ENCODE peak calls at places on chromosomes 16 and 17, in seven cellular contexts. One of them, this sample, is unnamed.

GRCh38 chr17:66406701-66407644 is 104.6 kb downstream of the PRKCA start:
- DNase-seq in EL: no peak
- DNase-seq in DMS153: no peak
- DNase-seq in aorta: no peak
- DNase-seq in NCI-H446: no peak
- DNase-seq in activated naive CD4-positive, alpha-beta T cell treated with anti-CD3 and anti-CD28 coated beads for 36 hours: peak; percentile 18
- DNase-seq in A549: no peak
- DNase-seq in this sample: no peak

GRCh38 chr17:78358538-78359215 is 1.2 kb downstream of the SOCS3 start:
- DNase-seq in activated naive CD4-positive, alpha-beta T cell treated with anti-CD3 and anti-CD28 coated beads for 36 hours: no peak
- DNase-seq in A549: peak; percentile 82
- DNase-seq in aorta: no peak
- DNase-seq in EL: peak; percentile 54
- DNase-seq in DMS153: no peak
- DNase-seq in NCI-H446: no peak
- DNase-seq in this sample: no peak

GRCh38 chr17:1203111-1203966 is 23.6 kb upstream of the ABR start:
- DNase-seq in DMS153: no peak
- DNase-seq in NCI-H446: no peak
- DNase-seq in EL: peak; percentile 74
- DNase-seq in aorta: peak; percentile 89
- DNase-seq in A549: peak; percentile 79
- DNase-seq in activated naive CD4-positive, alpha-beta T cell treated with anti-CD3 and anti-CD28 coated beads for 36 hours: peak; percentile 56
- DNase-seq in this sample: no peak

GRCh38 chr16:71593048-71593999 is 16.4 kb upstream of the TAT start:
- DNase-seq in A549: no peak
- DNase-seq in activated naive CD4-positive, alpha-beta T cell treated with anti-CD3 and anti-CD28 coated beads for 36 hours: no peak
- DNase-seq in aorta: no peak
- DNase-seq in DMS153: no peak
- DNase-seq in NCI-H446: no peak
- DNase-seq in EL: no peak
- DNase-seq in this sample: no peak

GRCh38 chr17:1056761-1057160 is 59.8 kb downstream of the TIMM22 start:
- DNase-seq in activated naive CD4-positive, alpha-beta T cell treated with anti-CD3 and anti-CD28 coated beads for 36 hours: no peak
- DNase-seq in EL: no peak
- DNase-seq in NCI-H446: no peak
- DNase-seq in DMS153: no peak
- DNase-seq in aorta: peak; percentile 35
- DNase-seq in A549: no peak
- DNase-seq in this sample: no peak

GRCh38 chr17:37781451-37781850 is 36.6 kb upstream of the HNF1B start:
- DNase-seq in NCI-H446: no peak
- DNase-seq in A549: no peak
- DNase-seq in activated naive CD4-positive, alpha-beta T cell treated with anti-CD3 and anti-CD28 coated beads for 36 hours: no peak
- DNase-seq in DMS153: no peak
- DNase-seq in aorta: no peak
- DNase-seq in EL: peak; percentile 34
- DNase-seq in this sample: no peak

GRCh38 chr16:71250461-71251232 is 20.1 kb upstream of the HYDIN start:
- DNase-seq in NCI-H446: no peak
- DNase-seq in EL: no peak
- DNase-seq in A549: no peak
- DNase-seq in aorta: no peak
- DNase-seq in activated naive CD4-positive, alpha-beta T cell treated with anti-CD3 and anti-CD28 coated beads for 36 hours: no peak
- DNase-seq in DMS153: no peak
- DNase-seq in this sample: no peak

GRCh38 chr16:66236301-66236700 is 130.2 kb upstream of the CDH5 start:
- DNase-seq in DMS153: no peak
- DNase-seq in EL: no peak
- DNase-seq in aorta: no peak
- DNase-seq in NCI-H446: no peak
- DNase-seq in activated naive CD4-positive, alpha-beta T cell treated with anti-CD3 and anti-CD28 coated beads for 36 hours: no peak
- DNase-seq in A549: no peak
- DNase-seq in this sample: no peak

GRCh38 chr16:84913315-84913714 is 93.5 kb downstream of the CRISPLD2 start:
- DNase-seq in A549: no peak
- DNase-seq in EL: no peak
- DNase-seq in aorta: peak; percentile 26
- DNase-seq in NCI-H446: no peak
- DNase-seq in DMS153: no peak
- DNase-seq in activated naive CD4-positive, alpha-beta T cell treated with anti-CD3 and anti-CD28 coated beads for 36 hours: no peak
- DNase-seq in this sample: no peak

GRCh38 chr16:28140788-28141618 is 70.8 kb downstream of the XPO6 start:
- DNase-seq in EL: no peak
- DNase-seq in NCI-H446: no peak
- DNase-seq in DMS153: no peak
- DNase-seq in aorta: no peak
- DNase-seq in activated naive CD4-positive, alpha-beta T cell treated with anti-CD3 and anti-CD28 coated beads for 36 hours: peak; percentile 91
- DNase-seq in A549: no peak
- DNase-seq in this sample: no peak

GRCh38 chr17:58331815-58332719 is 3.5 kb upstream of the TSPOAP1 start:
- DNase-seq in DMS153: no peak
- DNase-seq in NCI-H446: no peak
- DNase-seq in EL: no peak
- DNase-seq in activated naive CD4-positive, alpha-beta T cell treated with anti-CD3 and anti-CD28 coated beads for 36 hours: peak; percentile 94
- DNase-seq in A549: no peak
- DNase-seq in aorta: peak; percentile 89
- DNase-seq in this sample: no peak

GRCh38 chr16:86392751-86393150 is 117.6 kb upstream of the FOXF1 start:
- DNase-seq in EL: peak; percentile 73
- DNase-seq in NCI-H446: no peak
- DNase-seq in activated naive CD4-positive, alpha-beta T cell treated with anti-CD3 and anti-CD28 coated beads for 36 hours: no peak
- DNase-seq in aorta: no peak
- DNase-seq in A549: no peak
- DNase-seq in DMS153: no peak
- DNase-seq in this sample: no peak

GRCh38 chr17:77451271-77451893 is 310.6 kb downstream of the SEC14L1 start:
- DNase-seq in NCI-H446: peak; percentile 70
- DNase-seq in A549: no peak
- DNase-seq in DMS153: no peak
- DNase-seq in EL: peak; percentile 64
- DNase-seq in activated naive CD4-positive, alpha-beta T cell treated with anti-CD3 and anti-CD28 coated beads for 36 hours: peak; percentile 83
- DNase-seq in aorta: peak; percentile 76
- DNase-seq in this sample: no peak

GRCh38 chr17:40536731-40537171 is 28.5 kb downstream of the CCR7 start:
- DNase-seq in A549: peak; percentile 83
- DNase-seq in DMS153: no peak
- DNase-seq in NCI-H446: no peak
- DNase-seq in aorta: peak; percentile 56
- DNase-seq in activated naive CD4-positive, alpha-beta T cell treated with anti-CD3 and anti-CD28 coated beads for 36 hours: no peak
- DNase-seq in EL: peak; percentile 55
- DNase-seq in this sample: no peak

GRCh38 chr16:27691717-27692116 is 141.8 kb downstream of the KATNIP start:
- DNase-seq in NCI-H446: no peak
- DNase-seq in EL: no peak
- DNase-seq in DMS153: no peak
- DNase-seq in aorta: no peak
- DNase-seq in A549: no peak
- DNase-seq in activated naive CD4-positive, alpha-beta T cell treated with anti-CD3 and anti-CD28 coated beads for 36 hours: no peak
- DNase-seq in this sample: no peak

GRCh38 chr16:27781981-27782880 is 232.3 kb downstream of the KATNIP start:
- DNase-seq in EL: no peak
- DNase-seq in A549: no peak
- DNase-seq in activated naive CD4-positive, alpha-beta T cell treated with anti-CD3 and anti-CD28 coated beads for 36 hours: no peak
- DNase-seq in aorta: no peak
- DNase-seq in DMS153: no peak
- DNase-seq in NCI-H446: no peak
- DNase-seq in this sample: no peak

GRCh38 chr17:59769891-59770290 is 62.4 kb downstream of the VMP1 start:
- DNase-seq in activated naive CD4-positive, alpha-beta T cell treated with anti-CD3 and anti-CD28 coated beads for 36 hours: no peak
- DNase-seq in aorta: no peak
- DNase-seq in A549: no peak
- DNase-seq in DMS153: no peak
- DNase-seq in NCI-H446: no peak
- DNase-seq in EL: no peak
- DNase-seq in this sample: no peak

GRCh38 chr17:55527520-55528118 is 16.4 kb upstream of the SMIM36 start:
- DNase-seq in NCI-H446: peak; percentile 57
- DNase-seq in aorta: no peak
- DNase-seq in A549: peak; percentile 71
- DNase-seq in EL: peak; percentile 18
- DNase-seq in DMS153: peak; percentile 52
- DNase-seq in activated naive CD4-positive, alpha-beta T cell treated with anti-CD3 and anti-CD28 coated beads for 36 hours: peak; percentile 56
- DNase-seq in this sample: no peak

GRCh38 chr17:48738803-48739526 is 10.4 kb upstream of the HOXB13 start:
- DNase-seq in DMS153: no peak
- DNase-seq in NCI-H446: no peak
- DNase-seq in activated naive CD4-positive, alpha-beta T cell treated with anti-CD3 and anti-CD28 coated beads for 36 hours: no peak
- DNase-seq in aorta: no peak
- DNase-seq in EL: no peak
- DNase-seq in A549: no peak
- DNase-seq in this sample: no peak

GRCh38 chr17:48612854-48613691 is 2.0 kb downstream of the HOXB8 start:
- DNase-seq in EL: no peak
- DNase-seq in NCI-H446: peak; percentile 40
- DNase-seq in DMS153: peak; percentile 8
- DNase-seq in activated naive CD4-positive, alpha-beta T cell treated with anti-CD3 and anti-CD28 coated beads for 36 hours: peak; percentile 47
- DNase-seq in aorta: no peak
- DNase-seq in A549: peak; percentile 79
- DNase-seq in this sample: no peak

GRCh38 chr17:21253646-21254441 is 634 bp upstream of the NATD1 start:
- DNase-seq in A549: no peak
- DNase-seq in NCI-H446: no peak
- DNase-seq in aorta: no peak
- DNase-seq in EL: no peak
- DNase-seq in DMS153: no peak
- DNase-seq in activated naive CD4-positive, alpha-beta T cell treated with anti-CD3 and anti-CD28 coated beads for 36 hours: no peak
- DNase-seq in this sample: no peak

GRCh38 chr17:83101805-83102480 is 22.5 kb downstream of the METRNL start:
- DNase-seq in activated naive CD4-positive, alpha-beta T cell treated with anti-CD3 and anti-CD28 coated beads for 36 hours: no peak
- DNase-seq in EL: no peak
- DNase-seq in aorta: peak; percentile 72
- DNase-seq in A549: no peak
- DNase-seq in DMS153: peak; percentile 39
- DNase-seq in NCI-H446: no peak
- DNase-seq in this sample: no peak

GRCh38 chr16:57637424-57637823 is 9.0 kb downstream of the ADGRG1 start:
- DNase-seq in DMS153: no peak
- DNase-seq in EL: no peak
- DNase-seq in aorta: no peak
- DNase-seq in activated naive CD4-positive, alpha-beta T cell treated with anti-CD3 and anti-CD28 coated beads for 36 hours: no peak
- DNase-seq in A549: no peak
- DNase-seq in NCI-H446: no peak
- DNase-seq in this sample: no peak

GRCh38 chr17:74408262-74408661 is 23.6 kb upstream of the GPRC5C start:
- DNase-seq in DMS153: peak; percentile 26
- DNase-seq in aorta: no peak
- DNase-seq in activated naive CD4-positive, alpha-beta T cell treated with anti-CD3 and anti-CD28 coated beads for 36 hours: no peak
- DNase-seq in EL: peak; percentile 18
- DNase-seq in A549: peak; percentile 78
- DNase-seq in NCI-H446: no peak
- DNase-seq in this sample: no peak

GRCh38 chr16:66478733-66479511 is 51.8 kb downstream of the BEAN1 start:
- DNase-seq in DMS153: peak; percentile 47
- DNase-seq in activated naive CD4-positive, alpha-beta T cell treated with anti-CD3 and anti-CD28 coated beads for 36 hours: peak; percentile 92
- DNase-seq in EL: peak; percentile 73
- DNase-seq in NCI-H446: peak; percentile 28
- DNase-seq in A549: peak; percentile 81
- DNase-seq in aorta: peak; percentile 86
- DNase-seq in this sample: no peak

GRCh38 chr17:72515291-72516065 is 394.7 kb downstream of the SOX9 start:
- DNase-seq in EL: peak; percentile 10
- DNase-seq in NCI-H446: peak; percentile 75
- DNase-seq in DMS153: no peak
- DNase-seq in A549: no peak
- DNase-seq in activated naive CD4-positive, alpha-beta T cell treated with anti-CD3 and anti-CD28 coated beads for 36 hours: no peak
- DNase-seq in aorta: no peak
- DNase-seq in this sample: peak; percentile 78

GRCh38 chr16:87369796-87370719 is 13.5 kb downstream of the FBXO31 start:
- DNase-seq in A549: no peak
- DNase-seq in aorta: no peak
- DNase-seq in NCI-H446: peak; percentile 50
- DNase-seq in DMS153: no peak
- DNase-seq in EL: no peak
- DNase-seq in activated naive CD4-positive, alpha-beta T cell treated with anti-CD3 and anti-CD28 coated beads for 36 hours: no peak
- DNase-seq in this sample: peak; percentile 67

GRCh38 chr17:42403150-42403549 is 14.9 kb upstream of the STAT3 start:
- DNase-seq in activated naive CD4-positive, alpha-beta T cell treated with anti-CD3 and anti-CD28 coated beads for 36 hours: peak; percentile 87
- DNase-seq in A549: no peak
- DNase-seq in aorta: peak; percentile 37
- DNase-seq in DMS153: no peak
- DNase-seq in EL: no peak
- DNase-seq in NCI-H446: no peak
- DNase-seq in this sample: no peak

GRCh38 chr16:12398029-12398735 is 405.5 kb downstream of the CPPED1 start:
- DNase-seq in A549: no peak
- DNase-seq in EL: no peak
- DNase-seq in DMS153: peak; percentile 89
- DNase-seq in aorta: no peak
- DNase-seq in NCI-H446: no peak
- DNase-seq in activated naive CD4-positive, alpha-beta T cell treated with anti-CD3 and anti-CD28 coated beads for 36 hours: no peak
- DNase-seq in this sample: no peak